ENCODE peak calls at places on chromosomes 3 and 15, in four cellular contexts. One of them, this sample, is unnamed.

GRCh38 chr3:184796551-184796950 is 15.4 kb upstream of the VPS8 start:
- DNase-seq in ovary: no peak
- DNase-seq in naive thymus-derived CD4-positive, alpha-beta T cell: no peak
- DNase-seq in aorta: no peak
- DNase-seq in this sample: no peak

GRCh38 chr15:76251717-76252116 is 59.6 kb downstream of the ETFA start:
- DNase-seq in ovary: no peak
- DNase-seq in naive thymus-derived CD4-positive, alpha-beta T cell: no peak
- DNase-seq in aorta: no peak
- DNase-seq in this sample: no peak

GRCh38 chr3:163722421-163722820 is 1355.9 kb downstream of the SI start:
- DNase-seq in ovary: no peak
- DNase-seq in naive thymus-derived CD4-positive, alpha-beta T cell: no peak
- DNase-seq in aorta: no peak
- DNase-seq in this sample: no peak

GRCh38 chr3:55571913-55572312 is 84.8 kb upstream of the WNT5A start:
- DNase-seq in aorta: peak
- DNase-seq in ovary: no peak
- DNase-seq in naive thymus-derived CD4-positive, alpha-beta T cell: no peak
- DNase-seq in this sample: peak

GRCh38 chr15:56739474-56739873 is 6.2 kb upstream of the ZNF280D start:
- DNase-seq in aorta: no peak
- DNase-seq in naive thymus-derived CD4-positive, alpha-beta T cell: no peak
- DNase-seq in ovary: no peak
- DNase-seq in this sample: no peak

GRCh38 chr3:49327485-49327884 is 12.4 kb downstream of the USP4 start:
- DNase-seq in naive thymus-derived CD4-positive, alpha-beta T cell: no peak
- DNase-seq in aorta: no peak
- DNase-seq in ovary: no peak
- DNase-seq in this sample: no peak

GRCh38 chr3:194367992-194368841 is 1.3 kb downstream of the LRRC15 start:
- DNase-seq in aorta: no peak
- DNase-seq in ovary: no peak
- DNase-seq in naive thymus-derived CD4-positive, alpha-beta T cell: no peak
- DNase-seq in this sample: no peak

GRCh38 chr3:168426196-168426595 is 330.5 kb upstream of the GOLIM4 start:
- DNase-seq in aorta: no peak
- DNase-seq in ovary: no peak
- DNase-seq in naive thymus-derived CD4-positive, alpha-beta T cell: no peak
- DNase-seq in this sample: no peak

GRCh38 chr15:60584355-60585023 is 105.5 kb upstream of the ICE2 start:
- DNase-seq in ovary: no peak
- DNase-seq in naive thymus-derived CD4-positive, alpha-beta T cell: peak
- DNase-seq in aorta: no peak
- DNase-seq in this sample: no peak

GRCh38 chr3:147616998-147617619 is 207.9 kb downstream of the ZIC1 start:
- DNase-seq in ovary: no peak
- DNase-seq in aorta: no peak
- DNase-seq in naive thymus-derived CD4-positive, alpha-beta T cell: no peak
- DNase-seq in this sample: no peak

GRCh38 chr3:110579841-110580550 is 491.6 kb upstream of the NECTIN3 start:
- DNase-seq in naive thymus-derived CD4-positive, alpha-beta T cell: no peak
- DNase-seq in aorta: no peak
- DNase-seq in ovary: no peak
- DNase-seq in this sample: no peak

GRCh38 chr3:40971191-40972168 is 227.8 kb upstream of the CTNNB1 start:
- DNase-seq in ovary: peak
- DNase-seq in naive thymus-derived CD4-positive, alpha-beta T cell: no peak
- DNase-seq in aorta: peak
- DNase-seq in this sample: peak

GRCh38 chr15:73799466-73799865 is 46.3 kb upstream of the INSYN1 start:
- DNase-seq in aorta: no peak
- DNase-seq in ovary: no peak
- DNase-seq in naive thymus-derived CD4-positive, alpha-beta T cell: no peak
- DNase-seq in this sample: no peak

GRCh38 chr3:39125837-39126500 is 18.5 kb downstream of the TTC21A start:
- DNase-seq in naive thymus-derived CD4-positive, alpha-beta T cell: no peak
- DNase-seq in ovary: no peak
- DNase-seq in aorta: no peak
- DNase-seq in this sample: no peak

GRCh38 chr3:46725663-46726314 is 8.1 kb upstream of the PRSS50 start:
- DNase-seq in aorta: no peak
- DNase-seq in ovary: no peak
- DNase-seq in naive thymus-derived CD4-positive, alpha-beta T cell: no peak
- DNase-seq in this sample: no peak

GRCh38 chr15:74025436-74025835 is 30.9 kb downstream of the PML start:
- DNase-seq in naive thymus-derived CD4-positive, alpha-beta T cell: no peak
- DNase-seq in aorta: no peak
- DNase-seq in ovary: no peak
- DNase-seq in this sample: no peak

GRCh38 chr3:16697437-16698258 is 92.4 kb upstream of the DAZL start:
- DNase-seq in aorta: no peak
- DNase-seq in naive thymus-derived CD4-positive, alpha-beta T cell: no peak
- DNase-seq in ovary: no peak
- DNase-seq in this sample: no peak

GRCh38 chr3:37348736-37349396 is 174.5 kb upstream of the LRRFIP2 start:
- DNase-seq in aorta: no peak
- DNase-seq in ovary: no peak
- DNase-seq in naive thymus-derived CD4-positive, alpha-beta T cell: no peak
- DNase-seq in this sample: no peak

GRCh38 chr15:52115598-52116427 is 3.2 kb upstream of the BCL2L10 start:
- DNase-seq in aorta: no peak
- DNase-seq in ovary: no peak
- DNase-seq in naive thymus-derived CD4-positive, alpha-beta T cell: no peak
- DNase-seq in this sample: no peak

GRCh38 chr3:27696906-27697305 is 25.2 kb downstream of the EOMES start:
- DNase-seq in aorta: no peak
- DNase-seq in ovary: no peak
- DNase-seq in naive thymus-derived CD4-positive, alpha-beta T cell: no peak
- DNase-seq in this sample: no peak

GRCh38 chr3:168847293-168847883 is 751.7 kb upstream of the GOLIM4 start:
- DNase-seq in aorta: no peak
- DNase-seq in naive thymus-derived CD4-positive, alpha-beta T cell: no peak
- DNase-seq in ovary: no peak
- DNase-seq in this sample: no peak

GRCh38 chr3:139421459-139421858 is 32.0 kb upstream of the COPB2 start:
- DNase-seq in ovary: no peak
- DNase-seq in naive thymus-derived CD4-positive, alpha-beta T cell: no peak
- DNase-seq in aorta: no peak
- DNase-seq in this sample: no peak

GRCh38 chr15:101258238-101259144 is 6.6 kb upstream of the CHSY1 start:
- DNase-seq in naive thymus-derived CD4-positive, alpha-beta T cell: peak
- DNase-seq in aorta: peak
- DNase-seq in ovary: peak
- DNase-seq in this sample: peak

GRCh38 chr3:149019581-149019980 is 28.2 kb downstream of the GYG1 start:
- DNase-seq in ovary: no peak
- DNase-seq in aorta: no peak
- DNase-seq in naive thymus-derived CD4-positive, alpha-beta T cell: no peak
- DNase-seq in this sample: no peak

GRCh38 chr3:166734734-166735133 is 645.4 kb downstream of the ZBBX start:
- DNase-seq in aorta: no peak
- DNase-seq in naive thymus-derived CD4-positive, alpha-beta T cell: no peak
- DNase-seq in ovary: no peak
- DNase-seq in this sample: no peak

GRCh38 chr3:54237109-54237508 is 114.8 kb downstream of the CACNA2D3 start:
- DNase-seq in aorta: no peak
- DNase-seq in ovary: no peak
- DNase-seq in naive thymus-derived CD4-positive, alpha-beta T cell: no peak
- DNase-seq in this sample: no peak

GRCh38 chr3:58041182-58041825 is 33.1 kb downstream of the FLNB start:
- DNase-seq in aorta: no peak
- DNase-seq in naive thymus-derived CD4-positive, alpha-beta T cell: no peak
- DNase-seq in ovary: no peak
- DNase-seq in this sample: no peak

GRCh38 chr15:83284563-83285283 is at the start of gene BNC1:
- DNase-seq in naive thymus-derived CD4-positive, alpha-beta T cell: no peak
- DNase-seq in ovary: no peak
- DNase-seq in aorta: no peak
- DNase-seq in this sample: no peak

GRCh38 chr15:31309893-31310606 is 16.6 kb upstream of the KLF13 start:
- DNase-seq in aorta: no peak
- DNase-seq in ovary: no peak
- DNase-seq in naive thymus-derived CD4-positive, alpha-beta T cell: no peak
- DNase-seq in this sample: no peak

GRCh38 chr15:44286814-44287555 is 1.5 kb upstream of the GOLM2 start:
- DNase-seq in aorta: no peak
- DNase-seq in naive thymus-derived CD4-positive, alpha-beta T cell: peak
- DNase-seq in ovary: peak
- DNase-seq in this sample: no peak

GRCh38 chr3:31880020-31880419 is 101.0 kb downstream of the OSBPL10 start:
- DNase-seq in ovary: no peak
- DNase-seq in aorta: no peak
- DNase-seq in naive thymus-derived CD4-positive, alpha-beta T cell: no peak
- DNase-seq in this sample: no peak

GRCh38 chr3:127632035-127632434 is 3.0 kb downstream of the PODXL2 start:
- DNase-seq in ovary: no peak
- DNase-seq in naive thymus-derived CD4-positive, alpha-beta T cell: no peak
- DNase-seq in aorta: no peak
- DNase-seq in this sample: no peak

GRCh38 chr3:127628426-127628787 is 578 bp upstream of the PODXL2 start:
- DNase-seq in ovary: no peak
- DNase-seq in aorta: no peak
- DNase-seq in naive thymus-derived CD4-positive, alpha-beta T cell: no peak
- DNase-seq in this sample: no peak

GRCh38 chr3:127629462-127630403 is 748 bp downstream of the PODXL2 start:
- DNase-seq in naive thymus-derived CD4-positive, alpha-beta T cell: peak
- DNase-seq in aorta: no peak
- DNase-seq in ovary: peak
- DNase-seq in this sample: no peak

GRCh38 chr3:127630811-127631714 is 2.1 kb downstream of the PODXL2 start:
- DNase-seq in naive thymus-derived CD4-positive, alpha-beta T cell: no peak
- DNase-seq in aorta: no peak
- DNase-seq in ovary: no peak
- DNase-seq in this sample: no peak

GRCh38 chr3:127628788-127629456 is at the start of gene PODXL2:
- DNase-seq in aorta: peak
- DNase-seq in ovary: peak
- DNase-seq in naive thymus-derived CD4-positive, alpha-beta T cell: peak
- DNase-seq in this sample: peak
- H3K4me3 ChIP-seq in aorta: peak
- H3K4me3 ChIP-seq in ovary: peak
- H3K4me3 ChIP-seq in naive thymus-derived CD4-positive, alpha-beta T cell: peak
- H3K4me3 ChIP-seq in this sample: peak

DNA sequence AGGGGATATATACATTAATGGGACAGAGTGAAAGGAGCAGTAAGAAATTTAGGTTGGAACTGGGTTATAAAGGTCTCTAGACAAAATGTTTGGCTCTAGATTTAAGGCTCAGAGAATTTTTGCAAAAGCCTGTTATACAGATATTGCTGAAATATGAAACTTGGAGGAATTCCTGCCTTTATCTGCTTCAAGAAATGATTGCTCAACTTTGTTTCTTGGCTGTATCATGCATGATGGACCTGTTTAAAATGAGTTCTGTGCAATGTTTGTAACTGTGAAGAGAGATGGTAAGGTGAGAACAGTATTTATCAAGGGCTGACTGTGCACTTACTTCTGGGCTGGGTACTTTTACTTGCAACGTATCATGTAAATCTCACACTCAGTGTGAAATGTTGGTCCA is 3.3 kb downstream of the CRYBG3 start:
- DNase-seq in aorta: no peak
- DNase-seq in ovary: no peak
- DNase-seq in naive thymus-derived CD4-positive, alpha-beta T cell: no peak
- DNase-seq in this sample: no peak
- H3K4me3 ChIP-seq in aorta: no peak
- H3K4me3 ChIP-seq in ovary: no peak
- H3K4me3 ChIP-seq in naive thymus-derived CD4-positive, alpha-beta T cell: no peak
- H3K4me3 ChIP-seq in this sample: no peak

DNA sequence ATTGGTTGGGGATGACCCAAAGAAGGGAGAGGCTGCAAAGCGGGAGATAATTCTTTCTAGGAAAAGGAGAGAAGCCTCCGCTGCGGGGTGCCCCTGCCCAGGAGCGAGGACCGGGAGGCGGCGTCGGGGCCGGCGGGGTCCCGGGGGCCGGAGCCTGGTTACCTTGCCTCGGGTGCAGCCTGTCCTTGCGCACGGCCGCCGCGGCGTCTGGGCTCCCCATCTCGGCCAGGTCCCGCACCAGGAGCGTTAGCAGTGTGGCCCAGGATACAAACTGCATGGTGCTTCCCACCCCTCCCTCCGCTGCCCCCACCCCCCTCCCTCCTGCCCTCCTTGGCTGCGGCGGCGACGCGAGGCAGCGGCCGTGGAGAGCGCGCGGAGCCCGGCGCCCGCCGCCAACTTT is 419 bp downstream of the ADAMTS9 start:
- DNase-seq in aorta: peak
- DNase-seq in ovary: no peak
- DNase-seq in naive thymus-derived CD4-positive, alpha-beta T cell: no peak
- DNase-seq in this sample: no peak
- H3K4me3 ChIP-seq in aorta: peak
- H3K4me3 ChIP-seq in ovary: peak
- H3K4me3 ChIP-seq in naive thymus-derived CD4-positive, alpha-beta T cell: no peak
- H3K4me3 ChIP-seq in this sample: peak

GRCh38 chr3:126179825-126180476 is 435 bp downstream of the ALDH1L1 start:
- DNase-seq in aorta: peak
- DNase-seq in ovary: peak
- DNase-seq in naive thymus-derived CD4-positive, alpha-beta T cell: no peak
- DNase-seq in this sample: peak
- H3K4me3 ChIP-seq in aorta: peak
- H3K4me3 ChIP-seq in ovary: peak
- H3K4me3 ChIP-seq in naive thymus-derived CD4-positive, alpha-beta T cell: no peak
- H3K4me3 ChIP-seq in this sample: peak

GRCh38 chr15:33064878-33065277 is 129.6 kb downstream of the FMN1 start:
- DNase-seq in naive thymus-derived CD4-positive, alpha-beta T cell: no peak
- DNase-seq in aorta: no peak
- DNase-seq in ovary: no peak
- DNase-seq in this sample: no peak
- H3K4me3 ChIP-seq in naive thymus-derived CD4-positive, alpha-beta T cell: no peak
- H3K4me3 ChIP-seq in aorta: no peak
- H3K4me3 ChIP-seq in ovary: no peak
- H3K4me3 ChIP-seq in this sample: no peak

DNA sequence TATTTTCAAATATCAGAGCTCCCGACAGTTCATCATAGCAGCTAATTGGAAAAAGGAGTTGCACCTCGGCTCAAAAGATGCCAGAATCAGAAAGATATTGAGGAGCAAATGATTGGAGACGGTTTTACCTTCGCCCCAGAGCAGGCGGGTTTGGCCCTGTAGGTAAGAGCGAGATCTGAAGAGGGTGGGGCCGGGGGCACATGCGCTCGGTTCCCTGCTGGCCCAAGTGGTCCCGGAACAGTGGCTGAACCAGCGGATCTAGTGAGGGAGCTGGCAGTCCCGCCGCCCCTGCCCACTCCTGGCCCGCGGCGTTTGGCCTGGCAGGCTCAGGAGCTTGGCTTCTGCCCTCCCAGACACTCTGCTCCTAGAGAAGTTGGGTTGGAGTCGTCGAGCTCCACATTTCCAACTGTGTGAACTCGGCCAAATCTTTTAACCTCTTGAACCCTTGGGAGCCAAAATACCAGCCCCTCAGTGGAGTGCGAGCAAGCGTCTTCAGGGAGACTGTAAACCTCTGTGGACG is 79.1 kb downstream of the RHCG start:
- DNase-seq in ovary: no peak
- DNase-seq in naive thymus-derived CD4-positive, alpha-beta T cell: no peak
- DNase-seq in aorta: no peak
- DNase-seq in this sample: no peak
- H3K4me3 ChIP-seq in ovary: no peak
- H3K4me3 ChIP-seq in naive thymus-derived CD4-positive, alpha-beta T cell: no peak
- H3K4me3 ChIP-seq in aorta: no peak
- H3K4me3 ChIP-seq in this sample: no peak

This sample was measured in heart right ventricle.